ENCODE peak calls at places on chromosomes 13 and 19, in eight cellular contexts. One of them, this sample, is unnamed.

GRCh38 chr19:17755977-17756670 is 4.8 kb downstream of the FCHO1 start:
- DNase-seq in GM12864: peak; percentile 83
- DNase-seq in thyroid gland: peak; percentile 59
- DNase-seq in mammary epithelial cell: no peak
- DNase-seq in AG04450: no peak
- DNase-seq in cardiac fibroblast: peak; percentile 64
- DNase-seq in heart left ventricle: no peak
- DNase-seq in fibroblast of pulmonary artery: peak; percentile 56
- DNase-seq in this sample: peak; percentile 80

GRCh38 chr19:35095667-35096368 is 19.8 kb upstream of the FXYD3 start:
- DNase-seq in AG04450: no peak
- DNase-seq in thyroid gland: no peak
- DNase-seq in fibroblast of pulmonary artery: no peak
- DNase-seq in heart left ventricle: no peak
- DNase-seq in mammary epithelial cell: peak; percentile 89
- DNase-seq in GM12864: no peak
- DNase-seq in cardiac fibroblast: no peak
- DNase-seq in this sample: no peak

GRCh38 chr19:34350161-34350561 is 14.8 kb upstream of the GPI start:
- DNase-seq in mammary epithelial cell: no peak
- DNase-seq in thyroid gland: no peak
- DNase-seq in fibroblast of pulmonary artery: no peak
- DNase-seq in cardiac fibroblast: no peak
- DNase-seq in heart left ventricle: no peak
- DNase-seq in GM12864: no peak
- DNase-seq in AG04450: no peak
- DNase-seq in this sample: no peak

GRCh38 chr13:106569233-106570095 is 1.5 kb upstream of the ARGLU1 start:
- DNase-seq in mammary epithelial cell: peak; percentile 55
- DNase-seq in heart left ventricle: no peak
- DNase-seq in fibroblast of pulmonary artery: no peak
- DNase-seq in thyroid gland: no peak
- DNase-seq in GM12864: no peak
- DNase-seq in cardiac fibroblast: no peak
- DNase-seq in AG04450: no peak
- DNase-seq in this sample: no peak

GRCh38 chr13:111874981-111875380 is 192.0 kb upstream of the SOX1 start:
- DNase-seq in cardiac fibroblast: no peak
- DNase-seq in GM12864: no peak
- DNase-seq in fibroblast of pulmonary artery: no peak
- DNase-seq in mammary epithelial cell: no peak
- DNase-seq in AG04450: no peak
- DNase-seq in heart left ventricle: no peak
- DNase-seq in thyroid gland: no peak
- DNase-seq in this sample: no peak

GRCh38 chr13:96100457-96101220 is 10.7 kb downstream of the HS6ST3 start:
- DNase-seq in cardiac fibroblast: no peak
- DNase-seq in AG04450: no peak
- DNase-seq in GM12864: no peak
- DNase-seq in thyroid gland: no peak
- DNase-seq in mammary epithelial cell: no peak
- DNase-seq in heart left ventricle: no peak
- DNase-seq in fibroblast of pulmonary artery: no peak
- DNase-seq in this sample: no peak

GRCh38 chr19:34288381-34288780 is 34.0 kb downstream of the GARRE1 start:
- DNase-seq in fibroblast of pulmonary artery: no peak
- DNase-seq in thyroid gland: no peak
- DNase-seq in AG04450: no peak
- DNase-seq in cardiac fibroblast: no peak
- DNase-seq in GM12864: no peak
- DNase-seq in mammary epithelial cell: no peak
- DNase-seq in heart left ventricle: no peak
- DNase-seq in this sample: no peak

GRCh38 chr19:15210323-15210774 is 9.6 kb upstream of the NOTCH3 start:
- DNase-seq in fibroblast of pulmonary artery: peak; percentile 74
- DNase-seq in AG04450: no peak
- DNase-seq in GM12864: no peak
- DNase-seq in mammary epithelial cell: peak; percentile 57
- DNase-seq in cardiac fibroblast: peak; percentile 66
- DNase-seq in thyroid gland: peak; percentile 12
- DNase-seq in heart left ventricle: peak; percentile 73
- DNase-seq in this sample: no peak

GRCh38 chr13:98930014-98930625 is 47.7 kb downstream of the DOCK9 start:
- DNase-seq in GM12864: no peak
- DNase-seq in mammary epithelial cell: no peak
- DNase-seq in fibroblast of pulmonary artery: no peak
- DNase-seq in cardiac fibroblast: no peak
- DNase-seq in thyroid gland: no peak
- DNase-seq in heart left ventricle: no peak
- DNase-seq in AG04450: no peak
- DNase-seq in this sample: no peak

GRCh38 chr19:35320285-35320706 is 8.7 kb upstream of the CD22 start:
- DNase-seq in AG04450: no peak
- DNase-seq in mammary epithelial cell: no peak
- DNase-seq in thyroid gland: no peak
- DNase-seq in cardiac fibroblast: no peak
- DNase-seq in fibroblast of pulmonary artery: no peak
- DNase-seq in heart left ventricle: no peak
- DNase-seq in GM12864: no peak
- DNase-seq in this sample: no peak

GRCh38 chr13:72536668-72537399 is 190.6 kb downstream of the MZT1 start:
- DNase-seq in mammary epithelial cell: no peak
- DNase-seq in cardiac fibroblast: no peak
- DNase-seq in fibroblast of pulmonary artery: no peak
- DNase-seq in heart left ventricle: no peak
- DNase-seq in AG04450: no peak
- DNase-seq in GM12864: no peak
- DNase-seq in thyroid gland: peak; percentile 50
- DNase-seq in this sample: peak; percentile 17

GRCh38 chr13:26679945-26680516 is 80.6 kb downstream of the GPR12 start:
- DNase-seq in AG04450: no peak
- DNase-seq in heart left ventricle: no peak
- DNase-seq in fibroblast of pulmonary artery: no peak
- DNase-seq in cardiac fibroblast: no peak
- DNase-seq in thyroid gland: peak; percentile 72
- DNase-seq in mammary epithelial cell: no peak
- DNase-seq in GM12864: no peak
- DNase-seq in this sample: peak; percentile 76

GRCh38 chr19:55809381-55810058 is 22.3 kb downstream of the NLRP11 start:
- DNase-seq in cardiac fibroblast: peak; percentile 44
- DNase-seq in GM12864: peak; percentile 86
- DNase-seq in heart left ventricle: peak; percentile 37
- DNase-seq in thyroid gland: peak; percentile 20
- DNase-seq in fibroblast of pulmonary artery: peak; percentile 53
- DNase-seq in mammary epithelial cell: peak; percentile 2
- DNase-seq in AG04450: no peak
- DNase-seq in this sample: peak; percentile 58

GRCh38 chr13:79194272-79194671 is 211.8 kb downstream of the RBM26 start:
- DNase-seq in mammary epithelial cell: no peak
- DNase-seq in fibroblast of pulmonary artery: no peak
- DNase-seq in GM12864: peak; percentile 94
- DNase-seq in heart left ventricle: no peak
- DNase-seq in cardiac fibroblast: no peak
- DNase-seq in thyroid gland: no peak
- DNase-seq in AG04450: no peak
- DNase-seq in this sample: no peak

GRCh38 chr13:74696148-74696922 is 562.1 kb upstream of the KLF12 start:
- DNase-seq in thyroid gland: no peak
- DNase-seq in AG04450: no peak
- DNase-seq in fibroblast of pulmonary artery: no peak
- DNase-seq in heart left ventricle: no peak
- DNase-seq in cardiac fibroblast: no peak
- DNase-seq in mammary epithelial cell: no peak
- DNase-seq in GM12864: no peak
- DNase-seq in this sample: peak; percentile 6

GRCh38 chr13:112820318-112820717 is 130.5 kb downstream of the ATP11A start:
- DNase-seq in AG04450: no peak
- DNase-seq in thyroid gland: no peak
- DNase-seq in mammary epithelial cell: no peak
- DNase-seq in GM12864: no peak
- DNase-seq in fibroblast of pulmonary artery: no peak
- DNase-seq in heart left ventricle: no peak
- DNase-seq in cardiac fibroblast: no peak
- DNase-seq in this sample: no peak

DNA sequence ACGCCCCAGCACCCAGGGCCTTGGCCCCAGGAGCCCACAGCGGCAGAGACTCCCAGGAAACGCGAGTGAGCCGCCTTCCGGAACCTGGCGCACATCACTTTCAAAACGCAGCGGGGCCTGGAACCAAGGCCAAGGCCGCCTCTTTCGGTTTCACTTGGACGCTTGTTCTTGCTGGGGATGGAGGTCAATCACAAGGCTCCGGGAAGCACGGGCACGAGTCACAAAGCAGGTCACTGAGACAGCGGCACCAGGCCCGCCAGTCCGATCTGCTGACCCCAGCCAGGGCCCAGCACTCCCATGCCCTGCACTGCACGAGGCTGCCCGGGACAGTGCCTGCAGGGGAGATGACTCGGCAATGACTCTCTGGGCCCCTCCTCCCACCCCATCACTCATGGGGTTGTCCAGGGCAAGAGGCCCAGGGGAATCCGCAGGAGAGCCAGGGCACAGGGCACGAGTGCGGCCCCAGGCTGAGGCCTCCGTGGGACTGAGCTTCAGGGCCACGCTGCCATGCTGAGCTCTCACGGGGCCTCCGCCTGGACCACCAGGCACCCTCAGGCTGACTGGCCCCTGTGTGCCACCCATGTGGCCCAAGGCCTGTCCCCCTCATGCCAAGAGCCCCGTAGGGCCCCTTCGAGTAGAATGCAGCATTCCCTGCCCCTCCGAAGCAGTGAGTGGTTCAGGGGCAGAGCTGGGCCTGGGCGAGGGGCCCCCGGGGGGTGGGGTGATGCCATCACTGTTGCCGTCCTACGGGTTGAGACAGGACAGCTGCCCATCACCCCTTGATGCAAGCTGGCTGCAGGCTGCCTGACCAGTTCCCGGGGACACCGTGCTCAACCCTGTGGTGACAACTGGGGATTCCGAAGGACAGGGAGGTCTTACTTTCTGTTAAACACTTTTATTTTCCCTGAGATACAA is 4.9 kb downstream of the SBNO2 start:
- DNase-seq in mammary epithelial cell: peak; percentile 92
- DNase-seq in fibroblast of pulmonary artery: peak; percentile 46
- DNase-seq in heart left ventricle: no peak
- DNase-seq in thyroid gland: peak; percentile 52
- DNase-seq in cardiac fibroblast: peak; percentile 62
- DNase-seq in GM12864: no peak
- DNase-seq in AG04450: no peak
- DNase-seq in this sample: peak; percentile 65
- H3K4me3 ChIP-seq in mammary epithelial cell: peak overlapping the region; percentile 48
- H3K4me3 ChIP-seq in fibroblast of pulmonary artery: no peak overlapping the region
- H3K4me3 ChIP-seq in heart left ventricle: no peak overlapping the region
- H3K4me3 ChIP-seq in thyroid gland: no peak overlapping the region
- H3K4me3 ChIP-seq in cardiac fibroblast: peak overlapping the region; percentile 34
- H3K4me3 ChIP-seq in GM12864: no peak overlapping the region
- H3K4me3 ChIP-seq in AG04450: peak overlapping the region; percentile 52
- H3K4me3 ChIP-seq in this sample: no peak overlapping the region

DNA sequence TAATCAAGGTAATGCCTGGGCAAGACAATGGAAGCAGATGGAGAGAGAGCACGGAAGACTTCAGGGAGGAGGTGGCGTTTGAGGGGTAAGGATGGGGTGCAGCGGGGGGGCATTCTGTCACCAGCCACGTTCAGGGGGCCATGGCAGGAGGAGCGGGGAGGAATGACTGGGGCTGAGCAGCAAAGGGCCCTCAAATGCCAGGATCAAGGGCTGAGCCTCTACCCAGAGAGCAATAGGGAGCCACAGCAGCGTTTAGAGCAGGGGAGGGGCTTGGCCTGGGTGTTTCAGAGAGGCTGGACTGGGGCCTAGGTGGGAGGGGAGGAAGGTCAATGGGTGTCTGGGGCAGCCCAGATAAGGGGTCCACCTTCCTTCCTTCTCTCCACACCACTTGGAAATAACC is 44.3 kb downstream of the CELF5 start:
- DNase-seq in heart left ventricle: no peak
- DNase-seq in mammary epithelial cell: no peak
- DNase-seq in cardiac fibroblast: no peak
- DNase-seq in fibroblast of pulmonary artery: no peak
- DNase-seq in thyroid gland: no peak
- DNase-seq in GM12864: no peak
- DNase-seq in AG04450: no peak
- DNase-seq in this sample: no peak
- TF ChIP-seq CTCF in heart left ventricle: no peak
- TF ChIP-seq CTCF in mammary epithelial cell: no peak
- TF ChIP-seq CTCF in cardiac fibroblast: no peak
- TF ChIP-seq CTCF in fibroblast of pulmonary artery: no peak
- TF ChIP-seq CTCF in thyroid gland: no peak
- TF ChIP-seq CTCF in GM12864: no peak
- TF ChIP-seq CTCF in AG04450: no peak
- TF ChIP-seq CTCF in this sample: no peak

GRCh38 chr13:100315522-100315921 is 226.6 kb downstream of the PCCA start:
- DNase-seq in GM12864: no peak
- DNase-seq in heart left ventricle: no peak
- DNase-seq in AG04450: no peak
- DNase-seq in fibroblast of pulmonary artery: no peak
- DNase-seq in mammary epithelial cell: peak; percentile 34
- DNase-seq in cardiac fibroblast: no peak
- DNase-seq in thyroid gland: no peak
- DNase-seq in this sample: peak; percentile 24

DNA sequence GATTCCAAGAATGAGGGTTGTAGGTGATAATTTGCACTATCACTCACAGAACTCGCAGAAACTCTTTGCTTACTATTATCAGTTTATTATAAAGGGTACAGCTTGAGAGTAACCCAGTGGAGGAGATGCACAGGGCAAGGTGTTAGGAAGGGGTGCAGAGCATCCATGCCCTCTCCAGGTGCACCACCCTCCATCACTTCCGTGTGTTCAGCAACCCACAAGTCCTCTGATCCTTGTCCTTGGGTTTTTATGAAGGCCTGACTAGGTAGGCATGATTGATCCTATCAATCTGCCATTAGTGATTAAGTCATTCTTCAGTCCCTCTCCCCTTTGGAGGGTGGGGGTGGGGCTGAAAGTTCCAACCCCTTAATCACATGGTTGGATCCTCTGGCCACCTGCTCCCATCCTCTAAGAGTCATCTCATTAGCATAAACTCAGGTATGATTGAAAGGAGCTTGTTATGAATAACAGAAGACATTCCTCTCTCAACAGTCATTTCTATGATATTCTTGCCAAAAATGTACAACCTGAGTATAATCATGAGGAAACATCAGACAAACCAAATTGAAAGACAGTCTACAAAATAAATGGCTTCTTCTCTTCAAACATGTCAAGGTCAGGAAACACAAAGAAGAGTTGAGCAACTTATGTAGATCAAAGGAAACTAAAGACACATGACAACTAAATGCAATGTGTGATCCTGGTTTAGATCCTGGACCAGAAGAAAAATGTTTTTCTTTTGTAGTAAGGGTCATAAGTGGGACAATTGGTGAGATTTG is 225.4 kb downstream of the PCCA start:
- DNase-seq in mammary epithelial cell: peak; percentile 50
- DNase-seq in GM12864: no peak
- DNase-seq in AG04450: no peak
- DNase-seq in thyroid gland: no peak
- DNase-seq in cardiac fibroblast: no peak
- DNase-seq in heart left ventricle: no peak
- DNase-seq in fibroblast of pulmonary artery: peak; percentile 5
- DNase-seq in this sample: no peak
- H3K4me3 ChIP-seq in mammary epithelial cell: no peak overlapping the region
- H3K4me3 ChIP-seq in GM12864: no peak overlapping the region
- H3K4me3 ChIP-seq in AG04450: no peak overlapping the region
- H3K4me3 ChIP-seq in thyroid gland: no peak overlapping the region
- H3K4me3 ChIP-seq in cardiac fibroblast: no peak overlapping the region
- H3K4me3 ChIP-seq in heart left ventricle: no peak overlapping the region
- H3K4me3 ChIP-seq in fibroblast of pulmonary artery: no peak overlapping the region
- H3K4me3 ChIP-seq in this sample: no peak overlapping the region

GRCh38 chr13:94214979-94215378 is 264.5 kb downstream of the DCT start:
- DNase-seq in fibroblast of pulmonary artery: no peak
- DNase-seq in cardiac fibroblast: no peak
- DNase-seq in GM12864: no peak
- DNase-seq in mammary epithelial cell: no peak
- DNase-seq in AG04450: no peak
- DNase-seq in heart left ventricle: no peak
- DNase-seq in thyroid gland: no peak
- DNase-seq in this sample: no peak
- TF ChIP-seq CTCF in fibroblast of pulmonary artery: no peak
- TF ChIP-seq CTCF in cardiac fibroblast: no peak
- TF ChIP-seq CTCF in GM12864: no peak
- TF ChIP-seq CTCF in mammary epithelial cell: no peak
- TF ChIP-seq CTCF in AG04450: no peak
- TF ChIP-seq CTCF in heart left ventricle: no peak
- TF ChIP-seq CTCF in thyroid gland: no peak
- TF ChIP-seq CTCF in this sample: no peak

This sample was measured in choroid plexus epithelial cell.